ENCODE peak calls at places on chromosomes 5 and 9, in four cellular contexts. E, X, I and U are unnamed samples. For H3K4me1, the result is how much of the 10 kb centered on the place peaks cover.

GRCh38 chr5:146273109-146273508 is 65.5 kb upstream of the POU4F3 start:
- DNase-seq in E (no peak), X (no peak), I (no peak), U (no peak)

GRCh38 chr5:39716532-39716971 is 291.8 kb upstream of the DAB2 start:
- DNase-seq in E (peak), X (peak), I (peak), U (peak)

GRCh38 chr5:181111010-181111409 is 20.0 kb downstream of the OR2V1 start:
- DNase-seq in E (no peak), X (no peak), I (no peak), U (no peak)

GRCh38 chr5:32163785-32164184 is 10.3 kb downstream of the GOLPH3 start:
- DNase-seq in E (no peak), X (no peak), I (no peak), U (no peak)

GRCh38 chr5:35183243-35183955 is 46.9 kb downstream of the PRLR start:
- DNase-seq in E (peak), X (peak), I (peak), U (peak)

GRCh38 chr5:21254161-21254560 is 1266.2 kb upstream of the CDH18 start:
- DNase-seq in E (no peak), X (no peak), I (no peak), U (no peak)

GRCh38 chr9:134271338-134272301 is 54.6 kb upstream of the RXRA start:
- DNase-seq in E (no peak), X (no peak), I (no peak), U (no peak)

GRCh38 chr9:119307471-119307870 is 61.8 kb downstream of the BRINP1 start:
- DNase-seq in E (no peak), X (no peak), I (no peak), U (no peak)

GRCh38 chr5:174412374-174412773 is 312.0 kb upstream of the MSX2 start:
- DNase-seq in E (no peak), X (no peak), I (no peak), U (peak)

GRCh38 chr5:60136841-60137240 is 243.3 kb upstream of the PDE4D start:
- DNase-seq in E (no peak), X (no peak), I (no peak), U (no peak)

GRCh38 chr9:111994831-111995458 is 98.3 kb downstream of the UGCG start:
- DNase-seq in E (no peak), X (no peak), I (no peak), U (no peak)

GRCh38 chr9:104779946-104780539 is 16.1 kb downstream of the NIPSNAP3B start:
- DNase-seq in E (no peak), X (no peak), I (no peak), U (no peak)

GRCh38 chr5:55254802-55255201 is 21.4 kb upstream of the CCNO start:
- DNase-seq in E (no peak), X (no peak), I (no peak), U (no peak)

GRCh38 chr9:130423272-130423671 is 21.5 kb upstream of the ASS1 start:
- DNase-seq in E (no peak), X (peak), I (no peak), U (peak)

GRCh38 chr5:7676455-7676854 is 174.5 kb downstream of the CFAP90 start:
- DNase-seq in E (no peak), X (no peak), I (no peak), U (no peak)

GRCh38 chr9:130768265-130768664 is 66.8 kb upstream of the ABL1 start:
- DNase-seq in E (peak), X (peak), I (no peak), U (peak)

GRCh38 chr9:27351438-27351837 is 54.5 kb upstream of the EQTN start:
- DNase-seq in E (no peak), X (no peak), I (no peak), U (no peak)

GRCh38 chr5:126386146-126386545 is 37.1 kb upstream of the GRAMD2B start:
- DNase-seq in E (no peak), X (no peak), I (no peak), U (no peak)

GRCh38 chr5:66169534-66169933 is 25.4 kb downstream of the SREK1 start:
- DNase-seq in E (peak), X (no peak), I (no peak), U (no peak)

GRCh38 chr9:78622131-78622530 is 325.2 kb downstream of the PSAT1 start:
- DNase-seq in E (peak), X (no peak), I (no peak), U (peak)

GRCh38 chr5:41721521-41721920 is 148.7 kb downstream of the OXCT1 start:
- DNase-seq in E (peak), X (no peak), I (no peak), U (no peak)

GRCh38 chr5:142150431-142150830 is 41.9 kb downstream of the NDFIP1 start:
- DNase-seq in E (no peak), X (no peak), I (no peak), U (no peak)

GRCh38 chr5:172534229-172535169 is 80.2 kb upstream of the SH3PXD2B start:
- DNase-seq in E (no peak), X (peak), I (peak), U (no peak)

GRCh38 chr9:34993502-34994428 is 4.2 kb downstream of the DNAJB5 start:
- DNase-seq in E (peak), X (peak), I (no peak), U (peak)

GRCh38 chr9:136089697-136090045 is 5.4 kb downstream of the NACC2 start:
- DNase-seq in E (peak), X (no peak), I (no peak), U (no peak)

GRCh38 chr5:72013741-72014703 is 93.3 kb upstream of the MAP1B start:
- DNase-seq in E (peak), X (no peak), I (no peak), U (peak)

GRCh38 chr9:89274838-89275237 is 36.2 kb upstream of the CKS2 start:
- DNase-seq in E (peak), X (no peak), I (no peak), U (no peak)

GRCh38 chr9:115877852-115878450 is 275.6 kb upstream of the PAPPA start:
- DNase-seq in E (no peak), X (peak), I (no peak), U (no peak)

GRCh38 chr9:38254756-38255155 is 137.7 kb upstream of the ALDH1B1 start:
- DNase-seq in E (no peak), X (no peak), I (no peak), U (no peak)

GRCh38 chr5:139027150-139027549 is 152.0 kb upstream of the LRRTM2 start:
- DNase-seq in E (no peak), X (no peak), I (no peak), U (no peak)

GRCh38 chr5:147223343-147223742 is 11.5 kb upstream of the STK32A start:
- DNase-seq in E (no peak), X (no peak), I (no peak), U (no peak)

GRCh38 chr9:15722888-15723287 is 170.0 kb downstream of the CCDC171 start:
- DNase-seq in E (peak), X (peak), I (no peak), U (peak)

GRCh38 chr5:132628814-132629213 is 29.2 kb upstream of the IL13 start:
- DNase-seq in E (no peak), X (no peak), I (no peak), U (no peak)

GRCh38 chr9:38036359-38037084 is 32.5 kb downstream of the SHB start:
- DNase-seq in E (peak), X (no peak), I (no peak), U (no peak)

GRCh38 chr9:112487799-112488345 is 1.2 kb downstream of the KIAA1958 start:
- DNase-seq in E (no peak), X (no peak), I (no peak), U (peak)

GRCh38 chr9:121275781-121276658 is 8.1 kb downstream of the GSN start:
- DNase-seq in E (no peak), X (no peak), I (no peak), U (no peak)
- H3K4me1 ChIP-seq in E (under half), X (under half), I (under half), U (under half)

DNA sequence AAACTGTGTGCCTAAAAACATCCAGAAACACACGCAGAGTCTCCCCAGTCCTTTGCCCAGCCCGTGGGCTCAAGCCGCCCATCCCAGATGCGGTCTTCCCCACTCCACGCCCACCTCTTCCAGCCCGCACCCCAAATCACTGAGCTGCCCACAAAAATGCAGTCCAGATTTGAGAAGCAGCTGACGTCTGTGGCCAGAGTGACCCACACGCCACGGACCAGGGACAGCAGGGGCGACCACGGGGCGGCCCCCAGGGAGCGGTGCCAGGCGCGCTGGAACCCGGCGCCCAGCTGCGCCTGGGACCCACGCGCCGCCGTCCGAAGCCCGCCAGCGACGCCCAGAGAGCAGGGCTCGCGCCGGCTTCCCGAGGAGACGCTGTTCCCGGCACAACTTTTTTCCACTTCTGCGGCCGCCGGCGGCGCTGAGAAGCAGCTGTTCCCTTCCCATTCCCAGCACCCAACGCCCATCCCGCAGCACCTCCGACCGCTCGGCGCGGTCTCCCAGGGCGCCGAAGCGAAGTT is 674 bp downstream of the LHFPL2 start:
- DNase-seq in E (peak), X (peak), I (no peak), U (peak)
- H4K8ac ChIP-seq in E (peak), X (no peak), I (peak), U (no peak)

GRCh38 chr5:169429044-169429443 is 128.1 kb upstream of the SLIT3 start:
- DNase-seq in E (no peak), X (no peak), I (no peak), U (peak)

GRCh38 chr5:169433221-169433651 is 132.3 kb upstream of the SLIT3 start:
- DNase-seq in E (no peak), X (no peak), I (no peak), U (no peak)

GRCh38 chr5:169426674-169427250 is 125.8 kb upstream of the SLIT3 start:
- DNase-seq in E (no peak), X (peak), I (no peak), U (peak)

GRCh38 chr5:169431386-169431785 is 130.4 kb upstream of the SLIT3 start:
- DNase-seq in E (no peak), X (no peak), I (no peak), U (no peak)

GRCh38 chr5:169430676-169431075 is 129.7 kb upstream of the SLIT3 start:
- DNase-seq in E (no peak), X (no peak), I (no peak), U (no peak)
- H3K56ac ChIP-seq in E (no peak), X (no peak), I (no peak), U (no peak)

DNA sequence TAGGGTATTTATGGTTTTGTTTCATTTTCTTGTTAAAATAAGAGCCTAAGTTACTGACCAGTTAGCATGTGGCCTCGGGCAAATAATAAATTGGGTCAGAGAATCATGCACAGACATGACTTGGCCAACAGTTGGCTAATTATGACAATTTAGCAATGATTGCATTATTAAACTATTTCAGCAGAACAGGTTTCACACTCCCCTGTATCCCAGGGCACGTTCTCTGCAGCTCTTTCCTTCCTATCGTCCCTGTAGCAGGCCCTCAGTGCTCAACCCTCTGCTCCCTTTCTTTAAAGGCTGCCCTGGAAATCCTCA is 167.9 kb downstream of the TSSK1B start:
- DNase-seq in E (no peak), X (no peak), I (no peak), U (no peak)
- H3K4me1 ChIP-seq in E (under half), X (under half), I (under half), U (under half)

GRCh38 chr9:87630266-87630665 is 95.7 kb upstream of the CTSL start:
- DNase-seq in E (no peak), X (no peak), I (no peak), U (peak)

GRCh38 chr9:87635656-87636501 is 90.0 kb upstream of the CTSL start:
- DNase-seq in E (no peak), X (peak), I (no peak), U (no peak)

GRCh38 chr9:87629094-87629493 is 96.8 kb upstream of the CTSL start:
- DNase-seq in E (no peak), X (no peak), I (no peak), U (no peak)

DNA sequence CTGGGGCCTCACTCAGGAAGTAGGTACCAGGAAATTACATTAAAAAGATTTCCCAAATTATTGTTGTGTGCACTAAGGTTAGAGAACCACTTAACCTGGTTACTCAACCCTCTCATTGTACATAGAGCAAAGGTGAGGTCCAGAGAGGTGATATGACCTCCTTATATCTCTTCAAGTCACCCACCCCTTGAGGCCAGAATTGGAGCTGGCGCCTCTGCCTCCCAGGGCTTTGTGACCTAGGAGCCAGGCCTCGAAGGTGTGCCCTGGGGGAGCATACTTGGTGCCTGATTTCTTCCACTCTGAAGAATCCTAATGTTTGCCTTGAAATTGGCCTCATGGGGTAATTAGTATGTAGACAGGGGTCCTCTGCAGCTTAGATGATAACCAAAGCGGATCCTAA is 95.1 kb upstream of the CTSL start:
- DNase-seq in E (no peak), X (no peak), I (no peak), U (no peak)
- H4K8ac ChIP-seq in E (no peak), X (no peak), I (no peak), U (no peak)